ENCODE peak calls at places on chromosomes 16 and 17, in seven cellular contexts. One of them, this sample, is unnamed.

GRCh38 chr16:48526058-48526957 is 83.7 kb downstream of the N4BP1 start:
- DNase-seq in fibroblast of mammary gland: no peak
- DNase-seq in iPS-NIHi11: peak
- DNase-seq in lower leg skin: no peak
- DNase-seq in amniotic stem cell: no peak
- DNase-seq in H9: peak
- DNase-seq in mammary epithelial cell: peak
- DNase-seq in this sample: peak

GRCh38 chr16:61957075-61957474 is 79.2 kb downstream of the CDH8 start:
- DNase-seq in lower leg skin: no peak
- DNase-seq in mammary epithelial cell: no peak
- DNase-seq in iPS-NIHi11: peak
- DNase-seq in amniotic stem cell: no peak
- DNase-seq in H9: no peak
- DNase-seq in fibroblast of mammary gland: no peak
- DNase-seq in this sample: no peak

GRCh38 chr16:87358250-87358649 is 25.3 kb downstream of the FBXO31 start:
- DNase-seq in mammary epithelial cell: no peak
- DNase-seq in lower leg skin: no peak
- DNase-seq in amniotic stem cell: no peak
- DNase-seq in iPS-NIHi11: no peak
- DNase-seq in fibroblast of mammary gland: no peak
- DNase-seq in H9: no peak
- DNase-seq in this sample: no peak

GRCh38 chr17:74426551-74427047 is 5.3 kb upstream of the GPRC5C start:
- DNase-seq in mammary epithelial cell: no peak
- DNase-seq in H9: no peak
- DNase-seq in amniotic stem cell: no peak
- DNase-seq in iPS-NIHi11: peak
- DNase-seq in lower leg skin: no peak
- DNase-seq in fibroblast of mammary gland: peak
- DNase-seq in this sample: no peak

GRCh38 chr17:391850-392249 is 39.2 kb upstream of the RPH3AL start:
- DNase-seq in H9: no peak
- DNase-seq in mammary epithelial cell: no peak
- DNase-seq in amniotic stem cell: no peak
- DNase-seq in fibroblast of mammary gland: no peak
- DNase-seq in lower leg skin: no peak
- DNase-seq in iPS-NIHi11: no peak
- DNase-seq in this sample: no peak

GRCh38 chr17:52032454-52032853 is 126.1 kb downstream of the CA10 start:
- DNase-seq in fibroblast of mammary gland: no peak
- DNase-seq in amniotic stem cell: no peak
- DNase-seq in H9: no peak
- DNase-seq in iPS-NIHi11: no peak
- DNase-seq in lower leg skin: no peak
- DNase-seq in mammary epithelial cell: no peak
- DNase-seq in this sample: no peak

GRCh38 chr16:88099563-88099890 is 148.3 kb downstream of the BANP start:
- DNase-seq in iPS-NIHi11: no peak
- DNase-seq in amniotic stem cell: no peak
- DNase-seq in fibroblast of mammary gland: no peak
- DNase-seq in lower leg skin: no peak
- DNase-seq in H9: no peak
- DNase-seq in mammary epithelial cell: no peak
- DNase-seq in this sample: no peak

GRCh38 chr17:13230908-13231307 is 213.1 kb upstream of the ELAC2 start:
- DNase-seq in iPS-NIHi11: no peak
- DNase-seq in amniotic stem cell: no peak
- DNase-seq in fibroblast of mammary gland: no peak
- DNase-seq in lower leg skin: no peak
- DNase-seq in mammary epithelial cell: no peak
- DNase-seq in H9: no peak
- DNase-seq in this sample: no peak

GRCh38 chr17:50064253-50064991 is 8.5 kb downstream of the ITGA3 start:
- DNase-seq in mammary epithelial cell: peak
- DNase-seq in amniotic stem cell: peak
- DNase-seq in fibroblast of mammary gland: peak
- DNase-seq in lower leg skin: peak
- DNase-seq in iPS-NIHi11: no peak
- DNase-seq in H9: no peak
- DNase-seq in this sample: peak

GRCh38 chr17:39036009-39036408 is 68.8 kb upstream of the FBXO47 start:
- DNase-seq in fibroblast of mammary gland: no peak
- DNase-seq in mammary epithelial cell: peak
- DNase-seq in iPS-NIHi11: no peak
- DNase-seq in amniotic stem cell: no peak
- DNase-seq in lower leg skin: no peak
- DNase-seq in H9: no peak
- DNase-seq in this sample: no peak

GRCh38 chr17:11238710-11239109 is 2.3 kb upstream of the SHISA6 start:
- DNase-seq in amniotic stem cell: no peak
- DNase-seq in fibroblast of mammary gland: no peak
- DNase-seq in lower leg skin: no peak
- DNase-seq in H9: peak
- DNase-seq in iPS-NIHi11: no peak
- DNase-seq in mammary epithelial cell: no peak
- DNase-seq in this sample: no peak

GRCh38 chr17:32516940-32517711 is 30.3 kb downstream of the CDK5R1 start:
- DNase-seq in lower leg skin: no peak
- DNase-seq in mammary epithelial cell: no peak
- DNase-seq in amniotic stem cell: no peak
- DNase-seq in fibroblast of mammary gland: no peak
- DNase-seq in iPS-NIHi11: no peak
- DNase-seq in H9: no peak
- DNase-seq in this sample: no peak

GRCh38 chr17:30458371-30458770 is 18.8 kb upstream of the GOSR1 start:
- DNase-seq in H9: no peak
- DNase-seq in iPS-NIHi11: no peak
- DNase-seq in amniotic stem cell: no peak
- DNase-seq in lower leg skin: no peak
- DNase-seq in mammary epithelial cell: no peak
- DNase-seq in fibroblast of mammary gland: no peak
- DNase-seq in this sample: no peak

GRCh38 chr17:47841488-47842308 is 625 bp upstream of the SCRN2 start:
- DNase-seq in fibroblast of mammary gland: no peak
- DNase-seq in amniotic stem cell: no peak
- DNase-seq in iPS-NIHi11: no peak
- DNase-seq in mammary epithelial cell: no peak
- DNase-seq in H9: no peak
- DNase-seq in lower leg skin: no peak
- DNase-seq in this sample: no peak

GRCh38 chr17:38943607-38944006 is 18.2 kb downstream of the LASP1NB start:
- DNase-seq in lower leg skin: no peak
- DNase-seq in mammary epithelial cell: no peak
- DNase-seq in fibroblast of mammary gland: no peak
- DNase-seq in H9: no peak
- DNase-seq in amniotic stem cell: no peak
- DNase-seq in iPS-NIHi11: no peak
- DNase-seq in this sample: peak